ENCODE peak calls at places on chromosome 2, in four cellular contexts. One of them, this sample, is unnamed.

GRCh38 chr2:221517362-221518121 is 54.6 kb downstream of the EPHA4 start:
- DNase-seq in fibroblast of mammary gland: peak
- DNase-seq in pancreas: no peak
- DNase-seq in lung: peak
- DNase-seq in this sample: peak

GRCh38 chr2:8116661-8117060 is 565.2 kb upstream of the ID2 start:
- DNase-seq in fibroblast of mammary gland: no peak
- DNase-seq in pancreas: no peak
- DNase-seq in lung: no peak
- DNase-seq in this sample: no peak

GRCh38 chr2:160114020-160114419 is 51.6 kb upstream of the PLA2R1 start:
- DNase-seq in fibroblast of mammary gland: peak
- DNase-seq in pancreas: no peak
- DNase-seq in lung: no peak
- DNase-seq in this sample: no peak

GRCh38 chr2:133500967-133501366 is 67.3 kb downstream of the NCKAP5 start:
- DNase-seq in fibroblast of mammary gland: no peak
- DNase-seq in pancreas: no peak
- DNase-seq in lung: no peak
- DNase-seq in this sample: no peak

GRCh38 chr2:46978696-46979095 is 63.1 kb upstream of the MCFD2 start:
- DNase-seq in fibroblast of mammary gland: no peak
- DNase-seq in pancreas: no peak
- DNase-seq in lung: no peak
- DNase-seq in this sample: no peak

GRCh38 chr2:122244830-122245229 is 489.4 kb downstream of the TSN start:
- DNase-seq in fibroblast of mammary gland: no peak
- DNase-seq in pancreas: no peak
- DNase-seq in lung: no peak
- DNase-seq in this sample: no peak

GRCh38 chr2:188399159-188399558 is 107.5 kb downstream of the GULP1 start:
- DNase-seq in fibroblast of mammary gland: peak
- DNase-seq in pancreas: no peak
- DNase-seq in lung: no peak
- DNase-seq in this sample: peak

GRCh38 chr2:48849770-48850169 is 94.2 kb upstream of the LHCGR start:
- DNase-seq in fibroblast of mammary gland: peak
- DNase-seq in pancreas: no peak
- DNase-seq in lung: no peak
- DNase-seq in this sample: no peak

GRCh38 chr2:181114021-181114420 is 133.6 kb downstream of the UBE2E3 start:
- DNase-seq in fibroblast of mammary gland: no peak
- DNase-seq in pancreas: no peak
- DNase-seq in lung: no peak
- DNase-seq in this sample: no peak

GRCh38 chr2:144886847-144887246 is 366.9 kb upstream of the ZEB2 start:
- DNase-seq in fibroblast of mammary gland: peak
- DNase-seq in pancreas: no peak
- DNase-seq in lung: peak
- DNase-seq in this sample: peak

GRCh38 chr2:86336350-86337234 is 834 bp downstream of the REEP1 start:
- DNase-seq in fibroblast of mammary gland: no peak
- DNase-seq in pancreas: no peak
- DNase-seq in lung: no peak
- DNase-seq in this sample: no peak

GRCh38 chr2:98985905-98986666 is 50.1 kb upstream of the CRACDL start:
- DNase-seq in fibroblast of mammary gland: no peak
- DNase-seq in pancreas: no peak
- DNase-seq in lung: no peak
- DNase-seq in this sample: no peak

GRCh38 chr2:241494311-241494908 is 14.0 kb downstream of the STK25 start:
- DNase-seq in fibroblast of mammary gland: no peak
- DNase-seq in pancreas: no peak
- DNase-seq in lung: no peak
- DNase-seq in this sample: no peak

GRCh38 chr2:162297925-162298552 is 20.4 kb downstream of the IFIH1 start:
- DNase-seq in fibroblast of mammary gland: peak
- DNase-seq in pancreas: peak
- DNase-seq in lung: peak
- DNase-seq in this sample: peak

GRCh38 chr2:8352300-8352699 is 329.6 kb upstream of the ID2 start:
- DNase-seq in fibroblast of mammary gland: peak
- DNase-seq in pancreas: no peak
- DNase-seq in lung: no peak
- DNase-seq in this sample: peak

GRCh38 chr2:97724501-97724900 is 11.1 kb downstream of the ZAP70 start:
- DNase-seq in fibroblast of mammary gland: no peak
- DNase-seq in pancreas: no peak
- DNase-seq in lung: no peak
- DNase-seq in this sample: no peak

GRCh38 chr2:237408280-237408679 is 5.7 kb downstream of the COL6A3 start:
- DNase-seq in fibroblast of mammary gland: peak
- DNase-seq in pancreas: no peak
- DNase-seq in lung: no peak
- DNase-seq in this sample: peak

GRCh38 chr2:104790901-104791495 is 62.9 kb upstream of the POU3F3 start:
- DNase-seq in fibroblast of mammary gland: no peak
- DNase-seq in pancreas: no peak
- DNase-seq in lung: no peak
- DNase-seq in this sample: no peak

GRCh38 chr2:73250872-73251846 is 17.1 kb downstream of the CCT7 start:
- DNase-seq in fibroblast of mammary gland: no peak
- DNase-seq in pancreas: peak
- DNase-seq in lung: no peak
- DNase-seq in this sample: no peak

GRCh38 chr2:235568431-235568830 is 74.6 kb downstream of the AGAP1 start:
- DNase-seq in fibroblast of mammary gland: no peak
- DNase-seq in pancreas: no peak
- DNase-seq in lung: no peak
- DNase-seq in this sample: no peak

GRCh38 chr2:222582931-222583330 is 73.0 kb downstream of the FARSB start:
- DNase-seq in fibroblast of mammary gland: peak
- DNase-seq in pancreas: no peak
- DNase-seq in lung: no peak
- DNase-seq in this sample: no peak

GRCh38 chr2:64888591-64889309 is 100.4 kb upstream of the SLC1A4 start:
- DNase-seq in fibroblast of mammary gland: peak
- DNase-seq in pancreas: no peak
- DNase-seq in lung: no peak
- DNase-seq in this sample: peak

GRCh38 chr2:96977631-96978195 is 8.7 kb downstream of the FAM178B start:
- DNase-seq in fibroblast of mammary gland: peak
- DNase-seq in pancreas: no peak
- DNase-seq in lung: no peak
- DNase-seq in this sample: peak

GRCh38 chr2:11534078-11534745 is 367 bp downstream of the GREB1 start:
- DNase-seq in fibroblast of mammary gland: peak
- DNase-seq in pancreas: no peak
- DNase-seq in lung: no peak
- DNase-seq in this sample: no peak

GRCh38 chr2:172299741-172300140 is 127.6 kb upstream of the ITGA6 start:
- DNase-seq in fibroblast of mammary gland: peak
- DNase-seq in pancreas: no peak
- DNase-seq in lung: no peak
- DNase-seq in this sample: peak

GRCh38 chr2:173271825-173272224 is 82.8 kb upstream of the CDCA7 start:
- DNase-seq in fibroblast of mammary gland: peak
- DNase-seq in pancreas: no peak
- DNase-seq in lung: no peak
- DNase-seq in this sample: peak

GRCh38 chr2:205657579-205657978 is 24.7 kb upstream of the NRP2 start:
- DNase-seq in fibroblast of mammary gland: peak
- DNase-seq in pancreas: no peak
- DNase-seq in lung: no peak
- DNase-seq in this sample: peak

GRCh38 chr2:15184491-15184890 is 376.6 kb downstream of the NBAS start:
- DNase-seq in fibroblast of mammary gland: no peak
- DNase-seq in pancreas: no peak
- DNase-seq in lung: no peak
- DNase-seq in this sample: no peak

GRCh38 chr2:129499747-129500146 is 479.7 kb upstream of the RAB6C start:
- DNase-seq in fibroblast of mammary gland: no peak
- DNase-seq in pancreas: no peak
- DNase-seq in lung: no peak
- DNase-seq in this sample: no peak

GRCh38 chr2:230824406-230824978 is 40.2 kb upstream of the ITM2C start:
- DNase-seq in fibroblast of mammary gland: peak
- DNase-seq in pancreas: peak
- DNase-seq in lung: peak
- DNase-seq in this sample: peak
- H3K4me3 ChIP-seq in fibroblast of mammary gland: peak
- H3K4me3 ChIP-seq in pancreas: no peak
- H3K4me3 ChIP-seq in lung: no peak
- H3K4me3 ChIP-seq in this sample: peak

DNA sequence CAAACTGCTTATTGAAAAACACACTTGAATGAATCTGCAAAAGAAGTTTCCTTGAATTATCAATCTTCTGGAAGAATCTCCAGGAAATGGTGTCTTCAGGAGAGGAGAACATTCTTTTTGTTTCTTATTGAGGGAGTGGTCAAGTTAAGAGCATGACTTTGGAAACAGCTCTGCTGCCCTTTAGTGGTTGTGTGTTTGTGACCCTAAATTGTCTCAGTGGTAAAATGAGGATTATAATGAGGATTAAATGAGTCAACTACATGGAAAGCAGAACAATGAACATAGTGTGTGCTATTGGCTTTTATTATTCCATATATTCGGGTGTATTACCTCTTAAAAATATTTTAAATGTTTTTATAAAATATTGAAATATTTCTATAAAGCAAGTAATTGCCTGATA is 44.8 kb upstream of the TANC1 start:
- DNase-seq in fibroblast of mammary gland: no peak
- DNase-seq in pancreas: no peak
- DNase-seq in lung: no peak
- DNase-seq in this sample: no peak
- TF ChIP-seq CTCF in fibroblast of mammary gland: no peak
- TF ChIP-seq CTCF in pancreas: no peak
- TF ChIP-seq CTCF in lung: no peak
- TF ChIP-seq CTCF in this sample: no peak

GRCh38 chr2:88345842-88346241 is 106.7 kb downstream of the FOXI3 start:
- DNase-seq in fibroblast of mammary gland: no peak
- DNase-seq in pancreas: no peak
- DNase-seq in lung: no peak
- DNase-seq in this sample: no peak

GRCh38 chr2:88342749-88343148 is 109.7 kb downstream of the FOXI3 start:
- DNase-seq in fibroblast of mammary gland: no peak
- DNase-seq in pancreas: no peak
- DNase-seq in lung: no peak
- DNase-seq in this sample: no peak
- H3K4me3 ChIP-seq in fibroblast of mammary gland: no peak
- H3K4me3 ChIP-seq in pancreas: no peak
- H3K4me3 ChIP-seq in lung: no peak
- H3K4me3 ChIP-seq in this sample: no peak

DNA sequence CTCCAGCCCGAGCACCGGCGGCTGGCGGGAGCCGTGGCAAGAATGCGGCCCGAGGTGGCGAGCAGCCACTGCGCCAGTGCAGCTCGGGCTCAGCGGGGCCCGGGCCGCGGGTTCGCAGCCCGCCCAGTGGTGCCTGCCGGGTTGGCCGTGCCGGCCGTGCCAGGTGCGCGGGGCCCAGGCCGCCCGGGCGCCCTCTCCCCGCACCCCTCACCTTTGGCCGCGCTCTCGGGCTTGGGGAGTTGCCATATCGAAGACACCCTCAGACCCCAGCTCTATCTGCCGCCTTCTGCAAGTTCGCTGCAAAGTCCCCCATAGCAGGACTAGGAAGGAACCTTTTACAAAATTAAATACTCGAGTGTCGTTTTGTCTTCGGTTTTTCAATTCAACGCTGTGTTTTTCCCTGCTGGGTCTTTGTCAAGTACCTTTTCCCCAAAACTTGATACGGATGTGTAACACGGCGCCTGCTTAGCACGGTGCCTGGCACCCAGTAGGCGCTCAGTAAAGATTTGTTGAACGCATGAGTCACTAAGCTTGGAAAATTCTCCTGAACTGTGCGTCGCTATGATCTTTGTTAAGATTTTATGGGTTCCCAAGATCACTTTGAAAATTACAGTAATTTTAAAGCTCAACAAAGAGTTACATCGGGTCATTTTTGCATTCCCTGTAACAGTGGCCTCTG is 657 bp downstream of the STRADB start:
- DNase-seq in fibroblast of mammary gland: peak
- DNase-seq in pancreas: no peak
- DNase-seq in lung: no peak
- DNase-seq in this sample: peak
- TF ChIP-seq CTCF in fibroblast of mammary gland: no peak
- TF ChIP-seq CTCF in pancreas: no peak
- TF ChIP-seq CTCF in lung: no peak
- TF ChIP-seq CTCF in this sample: no peak

DNA sequence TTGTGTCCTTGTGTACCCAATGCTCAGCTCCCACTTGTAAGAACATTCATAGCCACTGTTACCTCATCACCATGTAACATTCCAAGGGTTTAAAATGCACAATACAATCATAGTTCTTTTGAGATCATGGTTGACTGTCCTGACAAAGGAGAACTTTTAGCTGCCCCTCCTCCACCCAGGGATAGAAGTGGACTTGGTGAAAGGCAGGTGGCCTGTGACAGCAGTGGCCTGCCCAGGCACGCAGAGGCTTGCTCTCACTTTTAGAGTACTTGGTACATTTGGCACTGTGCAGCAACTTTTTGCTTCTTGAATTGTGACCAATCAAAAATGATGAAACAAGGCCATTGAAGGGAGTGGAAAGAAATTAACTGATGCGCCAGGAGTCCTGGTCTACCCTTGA is 108.7 kb downstream of the ANKRD44 start:
- DNase-seq in fibroblast of mammary gland: no peak
- DNase-seq in pancreas: no peak
- DNase-seq in lung: no peak
- DNase-seq in this sample: no peak
- H3K4me3 ChIP-seq in fibroblast of mammary gland: no peak
- H3K4me3 ChIP-seq in pancreas: no peak
- H3K4me3 ChIP-seq in lung: no peak
- H3K4me3 ChIP-seq in this sample: no peak

GRCh38 chr2:24024018-24024417 is 14.1 kb downstream of the MFSD2B start:
- DNase-seq in fibroblast of mammary gland: peak
- DNase-seq in pancreas: no peak
- DNase-seq in lung: no peak
- DNase-seq in this sample: peak
- TF ChIP-seq CTCF in fibroblast of mammary gland: peak
- TF ChIP-seq CTCF in pancreas: no peak
- TF ChIP-seq CTCF in lung: no peak
- TF ChIP-seq CTCF in this sample: peak

GRCh38 chr2:58046585-58047372 is at the start of gene VRK2:
- DNase-seq in fibroblast of mammary gland: peak
- DNase-seq in pancreas: peak
- DNase-seq in lung: peak
- DNase-seq in this sample: peak

GRCh38 chr2:58046335-58046584 is 346 bp upstream of the VRK2 start:
- DNase-seq in fibroblast of mammary gland: no peak
- DNase-seq in pancreas: no peak
- DNase-seq in lung: no peak
- DNase-seq in this sample: no peak

GRCh38 chr2:58047373-58047674 is 718 bp downstream of the VRK2 start:
- DNase-seq in fibroblast of mammary gland: no peak
- DNase-seq in pancreas: no peak
- DNase-seq in lung: no peak
- DNase-seq in this sample: no peak

GRCh38 chr2:58045580-58046334 is 849 bp upstream of the VRK2 start:
- DNase-seq in fibroblast of mammary gland: no peak
- DNase-seq in pancreas: no peak
- DNase-seq in lung: no peak
- DNase-seq in this sample: no peak

GRCh38 chr2:58047969-58048368 is 1.4 kb downstream of the VRK2 start:
- DNase-seq in fibroblast of mammary gland: no peak
- DNase-seq in pancreas: no peak
- DNase-seq in lung: no peak
- DNase-seq in this sample: no peak
- H3K4me3 ChIP-seq in fibroblast of mammary gland: no peak
- H3K4me3 ChIP-seq in pancreas: no peak
- H3K4me3 ChIP-seq in lung: no peak
- H3K4me3 ChIP-seq in this sample: peak